ENCODE peak calls at places on chromosomes 5 and 9, in nine cellular contexts. Q is stomach, K is heart left ventricle, V is HCT116, H is upper lobe of right lung, I is AG04449, E is kidney epithelial cell, D is OCI-LY7, Z is retinal pigment epithelial cell. N is an unnamed sample.

GRCh38 chr9:85515021-85515420 is 226.7 kb downstream of the AGTPBP1 start:
- DNase-seq in H (no peak), D (no peak), Z (no peak), E (no peak), I (no peak), V (peak), K (no peak), Q (no peak), N (no peak)

GRCh38 chr5:107666051-107666655 is 4.6 kb downstream of the EFNA5 start:
- DNase-seq in Q (no peak), K (no peak), E (no peak), I (no peak), H (no peak), D (no peak), Z (no peak), V (no peak), N (no peak)

GRCh38 chr5:35470866-35471265 is 146.8 kb upstream of the SPEF2 start:
- DNase-seq in Q (no peak), Z (no peak), K (no peak), E (peak), D (no peak), H (no peak), V (no peak), I (no peak), N (no peak)

GRCh38 chr5:79301046-79301712 is 65.2 kb downstream of the JMY start:
- DNase-seq in H (no peak), Z (no peak), K (no peak), E (no peak), I (no peak), V (peak), Q (no peak), D (no peak), N (peak)

GRCh38 chr5:137945825-137946224 is 56.6 kb downstream of the PKD2L2 start:
- DNase-seq in Q (no peak), V (no peak), D (no peak), E (no peak), K (no peak), Z (no peak), H (no peak), I (no peak), N (no peak)

GRCh38 chr9:135095470-135096407 is 8.3 kb downstream of the OLFM1 start:
- DNase-seq in I (no peak), V (no peak), E (no peak), D (no peak), H (no peak), K (no peak), Q (no peak), Z (no peak), N (no peak)

GRCh38 chr5:106397700-106398099 is 1273.0 kb downstream of the EFNA5 start:
- DNase-seq in K (no peak), Q (no peak), Z (peak), V (peak), H (no peak), I (peak), E (peak), D (no peak), N (no peak)

GRCh38 chr9:120971938-120972337 is 45.3 kb upstream of the TRAF1 start:
- DNase-seq in K (no peak), I (no peak), Q (no peak), Z (no peak), H (no peak), V (no peak), E (no peak), D (peak), N (no peak)

GRCh38 chr5:80208337-80208736 is 47.5 kb downstream of the SERINC5 start:
- DNase-seq in I (no peak), V (no peak), Q (no peak), K (no peak), Z (no peak), E (no peak), H (no peak), D (no peak), N (no peak)

GRCh38 chr5:112412370-112412769 is 6.7 kb downstream of the EPB41L4A start:
- DNase-seq in Q (no peak), V (no peak), K (no peak), D (no peak), Z (no peak), I (no peak), E (peak), H (no peak), N (no peak)

GRCh38 chr9:4327504-4328191 is 27.8 kb upstream of the GLIS3 start:
- DNase-seq in Q (no peak), D (no peak), H (no peak), Z (no peak), E (no peak), K (no peak), V (no peak), I (no peak), N (no peak)

GRCh38 chr5:178335287-178336030 is 102.9 kb upstream of the PHYKPL start:
- DNase-seq in I (no peak), V (no peak), D (no peak), H (peak), Z (no peak), Q (no peak), K (no peak), E (no peak), N (no peak)

GRCh38 chr5:6458833-6459232 is 10.2 kb downstream of the UBE2QL1 start:
- DNase-seq in D (no peak), H (no peak), V (no peak), I (no peak), K (no peak), Z (no peak), Q (no peak), E (no peak), N (no peak)

GRCh38 chr5:147140558-147140957 is 94.3 kb upstream of the STK32A start:
- DNase-seq in I (no peak), E (no peak), D (no peak), K (no peak), Z (no peak), V (no peak), H (no peak), Q (no peak), N (no peak)

GRCh38 chr9:94096819-94097577 is 12.7 kb downstream of the PTPDC1 start:
- DNase-seq in Z (no peak), H (no peak), E (no peak), Q (no peak), D (no peak), K (no peak), V (no peak), I (no peak), N (no peak)

GRCh38 chr5:176436641-176437040 is 11.5 kb upstream of the FAF2 start:
- DNase-seq in D (peak), Q (no peak), V (no peak), I (no peak), H (no peak), E (no peak), K (no peak), Z (no peak), N (no peak)

GRCh38 chr5:123344819-123345426 is 78.3 kb downstream of the CEP120 start:
- DNase-seq in I (no peak), V (no peak), Q (no peak), E (no peak), D (peak), H (no peak), K (no peak), Z (no peak), N (no peak)

GRCh38 chr5:94849821-94850736 is 231.6 kb downstream of the SLF1 start:
- DNase-seq in D (peak), I (peak), Z (peak), Q (no peak), K (no peak), V (peak), H (no peak), E (peak), N (peak)

GRCh38 chr5:82347213-82347947 is 69.2 kb upstream of the RPS23 start:
- DNase-seq in Z (no peak), H (no peak), D (no peak), K (no peak), E (no peak), I (no peak), V (no peak), Q (no peak), N (no peak)

GRCh38 chr5:141369994-141370848 is at the start of gene PCDHGB3:
- DNase-seq in H (no peak), Z (no peak), Q (no peak), I (no peak), D (peak), V (no peak), E (no peak), K (no peak), N (no peak)

GRCh38 chr5:149039501-149039900 is 23.4 kb downstream of the SH3TC2 start:
- DNase-seq in K (no peak), I (no peak), H (no peak), Q (no peak), V (no peak), D (no peak), Z (no peak), E (no peak), N (no peak)

GRCh38 chr9:111068816-111069215 is 30.5 kb upstream of the LPAR1 start:
- DNase-seq in I (no peak), H (no peak), Q (no peak), Z (no peak), E (no peak), K (no peak), V (no peak), D (no peak), N (no peak)

GRCh38 chr9:85872444-85872843 is 68.5 kb upstream of the NAA35 start:
- DNase-seq in E (no peak), I (no peak), D (no peak), Z (no peak), K (no peak), V (no peak), H (no peak), Q (no peak), N (no peak)

GRCh38 chr9:91179237-91180138 is 182.2 kb downstream of the AUH start:
- DNase-seq in I (peak), E (no peak), V (no peak), D (no peak), Z (no peak), K (no peak), Q (peak), H (no peak), N (no peak)

GRCh38 chr9:110143969-110144545 is 63.9 kb downstream of the C9orf152 start:
- DNase-seq in H (no peak), E (no peak), V (no peak), Q (no peak), I (no peak), D (peak), K (no peak), Z (no peak), N (no peak)

GRCh38 chr9:126375386-126375785 is 48.8 kb downstream of the MVB12B start:
- DNase-seq in H (no peak), E (no peak), K (peak), Z (no peak), D (no peak), I (peak), V (no peak), Q (no peak), N (no peak)
- TF ChIP-seq CTCF in H (no peak), E (no peak), K (no peak), Z (no peak), D (no peak), I (no peak), V (no peak), Q (no peak), N (no peak)

GRCh38 chr9:108257387-108257786 is 598.4 kb downstream of the ACTL7B start:
- DNase-seq in I (no peak), H (no peak), E (no peak), Z (no peak), V (no peak), K (no peak), Q (no peak), D (no peak), N (no peak)

GRCh38 chr9:108258640-108259039 is 597.1 kb downstream of the ACTL7B start:
- DNase-seq in Z (no peak), V (no peak), E (no peak), K (no peak), Q (no peak), I (no peak), D (no peak), H (no peak), N (no peak)

GRCh38 chr9:108259917-108260675 is 595.7 kb downstream of the ACTL7B start:
- DNase-seq in E (no peak), K (no peak), Z (no peak), I (no peak), D (no peak), H (no peak), V (no peak), Q (no peak), N (no peak)

GRCh38 chr9:108262836-108263235 is 593.0 kb downstream of the ACTL7B start:
- DNase-seq in Q (no peak), H (no peak), V (no peak), D (no peak), K (no peak), Z (no peak), E (no peak), I (no peak), N (no peak)
- H3K4me3 ChIP-seq in Q (no peak), H (no peak), V (no peak), D (no peak), K (no peak), Z (no peak), E (no peak), I (no peak), N (no peak)

DNA sequence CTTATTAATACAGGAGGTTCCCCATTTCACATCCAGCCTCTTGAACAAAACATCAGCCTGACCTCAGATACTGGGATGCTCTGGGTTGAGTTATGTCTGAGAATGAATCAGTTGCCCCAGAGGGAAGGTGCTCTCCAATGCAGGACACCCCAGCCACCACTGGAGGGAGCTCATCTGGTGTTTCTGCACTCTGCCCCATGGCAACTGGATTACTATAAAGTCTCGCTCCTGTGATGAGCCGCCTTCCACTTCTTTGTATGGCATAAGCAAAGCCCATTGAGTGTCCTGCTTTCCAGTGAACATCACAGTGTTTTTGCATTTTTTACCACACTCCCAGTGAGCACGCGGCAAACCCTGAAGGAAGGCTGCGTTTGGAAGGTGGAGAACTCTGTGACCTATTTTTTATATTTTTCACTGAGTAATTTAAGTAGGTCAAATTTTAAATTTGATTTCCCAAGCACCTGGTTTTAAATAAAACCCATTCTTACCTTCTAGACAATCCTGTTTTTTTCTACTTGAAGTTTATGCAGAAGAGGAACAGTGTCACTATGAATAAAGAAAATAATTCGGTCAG is 176.9 kb upstream of the WWC1 start:
- DNase-seq in D (peak), Q (peak), Z (no peak), H (peak), E (no peak), V (peak), I (no peak), K (no peak), N (peak)
- TF ChIP-seq CTCF in D (peak), Q (peak), Z (peak), H (peak), E (peak), V (peak), I (peak), K (peak), N (peak)

GRCh38 chr9:136108648-136109266 is 9.9 kb downstream of the TMEM250 start:
- DNase-seq in V (no peak), K (no peak), Z (no peak), Q (no peak), E (no peak), H (no peak), D (no peak), I (no peak), N (no peak)
- H3K4me3 ChIP-seq in V (peak), K (no peak), Z (peak), Q (peak), E (no peak), H (peak), D (no peak), I (no peak), N (no peak)

N was measured in LNCaP clone FGC.